ENCODE peak calls at places on chromosomes 2 and 18, in six cellular contexts. H, T, B, N, I and Q are unnamed samples. For H3K4me1, the result is how much of the 10 kb centered on the place peaks cover.

GRCh38 chr2:37500031-37500430 is 155.6 kb downstream of the QPCT start:
- DNase-seq in I (peak), T (no peak), N (peak), B (no peak), H (no peak), Q (no peak)

GRCh38 chr2:223805008-223805407 is 32.4 kb downstream of the AP1S3 start:
- DNase-seq in N (no peak), H (no peak), I (no peak), T (no peak), B (no peak), Q (no peak)

GRCh38 chr2:235740821-235741220 is 247.0 kb downstream of the AGAP1 start:
- DNase-seq in H (peak), N (no peak), I (no peak), T (peak), B (peak), Q (peak)

GRCh38 chr2:101696272-101697123 is 1.0 kb upstream of the MAP4K4 start:
- DNase-seq in H (peak), B (peak), N (no peak), I (peak), T (no peak), Q (no peak)

GRCh38 chr2:116915673-116916072 is 898.8 kb upstream of the DDX18 start:
- DNase-seq in T (no peak), N (no peak), B (no peak), H (no peak), I (no peak), Q (no peak)

GRCh38 chr2:168211664-168212163 is 35.7 kb downstream of the STK39 start:
- DNase-seq in T (no peak), I (no peak), H (no peak), B (no peak), N (no peak), Q (no peak)

GRCh38 chr2:24885221-24886113 is 34.6 kb downstream of the ADCY3 start:
- DNase-seq in I (peak), H (no peak), B (no peak), T (no peak), N (peak), Q (no peak)

GRCh38 chr2:26471766-26472706 is 5.9 kb downstream of the OTOF start:
- DNase-seq in I (no peak), B (no peak), H (no peak), N (no peak), T (no peak), Q (no peak)

GRCh38 chr18:8771930-8772329 is 66.6 kb downstream of the MTCL1 start:
- DNase-seq in I (peak), N (no peak), B (no peak), H (no peak), T (no peak), Q (no peak)

GRCh38 chr2:88090446-88091283 is 23.0 kb downstream of the SMYD1 start:
- DNase-seq in B (no peak), H (no peak), T (no peak), I (no peak), N (no peak), Q (no peak)

GRCh38 chr2:19048593-19049264 is 309.7 kb downstream of the OSR1 start:
- DNase-seq in N (no peak), B (peak), T (no peak), H (no peak), I (peak), Q (no peak)

GRCh38 chr2:84939426-84940087 is 31.4 kb upstream of the KCMF1 start:
- DNase-seq in H (no peak), B (no peak), N (no peak), I (no peak), T (no peak), Q (no peak)

GRCh38 chr2:53739057-53739456 is 28.5 kb upstream of the CHAC2 start:
- DNase-seq in T (no peak), I (no peak), H (peak), N (no peak), B (no peak), Q (no peak)

GRCh38 chr18:45549296-45549695 is 66.0 kb upstream of the SLC14A2 start:
- DNase-seq in I (no peak), H (no peak), N (no peak), B (no peak), T (no peak), Q (no peak)

GRCh38 chr18:50982802-50983179 is 15.0 kb downstream of the ELAC1 start:
- DNase-seq in B (no peak), I (peak), T (no peak), H (peak), N (no peak), Q (no peak)

GRCh38 chr2:135742307-135742838 is 718 bp downstream of the UBXN4 start:
- DNase-seq in H (peak), N (peak), I (peak), B (peak), T (peak), Q (peak)

GRCh38 chr2:160415991-160416390 is 77.6 kb downstream of the RBMS1 start:
- DNase-seq in B (no peak), N (peak), T (no peak), I (no peak), H (peak), Q (no peak)

GRCh38 chr2:46967990-46968647 is 52.5 kb upstream of the MCFD2 start:
- DNase-seq in B (peak), I (peak), H (no peak), T (no peak), N (peak), Q (peak)

GRCh38 chr2:217785544-217786045 is 217.2 kb downstream of the TNS1 start:
- DNase-seq in T (peak), B (peak), N (peak), I (peak), H (peak), Q (peak)

GRCh38 chr2:235500110-235500760 is 6.4 kb downstream of the AGAP1 start:
- DNase-seq in I (no peak), H (no peak), N (no peak), T (no peak), B (no peak), Q (no peak)

GRCh38 chr2:160394153-160394552 is 99.5 kb downstream of the RBMS1 start:
- DNase-seq in T (no peak), N (no peak), H (no peak), B (no peak), I (no peak), Q (no peak)

GRCh38 chr2:219447242-219448098 is 12.8 kb downstream of the SPEG start:
- DNase-seq in H (peak), T (no peak), B (no peak), N (no peak), I (no peak), Q (no peak)

GRCh38 chr18:35114305-35114704 is 73.1 kb downstream of the MAPRE2 start:
- DNase-seq in B (no peak), H (no peak), I (no peak), T (no peak), N (no peak), Q (no peak)

GRCh38 chr2:1162768-1163584 is 212.3 kb downstream of the SNTG2 start:
- DNase-seq in T (no peak), B (no peak), H (no peak), I (no peak), N (no peak), Q (no peak)

GRCh38 chr2:113391073-113391472 is 46.4 kb upstream of the ZNG1B start:
- DNase-seq in T (no peak), I (no peak), B (no peak), H (no peak), N (no peak), Q (no peak)

GRCh38 chr2:113390133-113390849 is 47.2 kb upstream of the ZNG1B start:
- DNase-seq in N (peak), I (peak), H (peak), T (peak), B (peak), Q (peak)
- H3K27ac ChIP-seq in N (no peak), I (no peak), H (no peak), T (no peak), B (no peak), Q (peak)

DNA sequence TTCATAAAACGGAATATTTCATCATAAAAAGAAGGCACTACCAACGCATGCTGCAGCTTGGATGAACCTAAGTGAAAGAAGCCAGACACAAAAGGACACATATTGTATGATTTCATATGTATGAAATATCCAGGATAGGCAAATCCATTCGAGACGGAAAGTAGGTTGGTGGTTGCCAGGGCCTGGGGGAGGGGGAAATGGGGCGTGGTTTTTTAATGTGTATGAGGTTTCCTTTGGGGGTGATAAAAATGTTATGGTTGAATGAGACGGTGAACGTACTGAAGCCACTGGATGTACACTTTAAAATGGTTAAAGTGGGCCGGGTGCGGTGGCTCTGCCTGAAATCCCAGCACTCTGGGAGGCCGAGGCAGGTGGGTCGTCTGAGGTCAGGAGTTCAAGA is 20.0 kb upstream of the SPATA3 start:
- DNase-seq in B (no peak), H (no peak), I (no peak), N (no peak), T (no peak), Q (no peak)
- H3K4me1 ChIP-seq in B (under half), H (under half), I (under half), N (under half), T (under half), Q (under half)

GRCh38 chr2:55111230-55111569 is 60.9 kb upstream of the RTN4 start:
- DNase-seq in B (no peak), I (no peak), H (no peak), T (no peak), N (peak), Q (no peak)
- H3K4me2 ChIP-seq in B (peak), I (peak), H (no peak), T (no peak), N (peak), Q (peak)

GRCh38 chr18:57805117-57805516 is 2.0 kb upstream of the ATP8B1 start:
- DNase-seq in H (no peak), N (no peak), I (no peak), T (no peak), B (no peak), Q (no peak)

GRCh38 chr18:57801379-57802165 is 1.5 kb downstream of the ATP8B1 start:
- DNase-seq in B (peak), I (no peak), H (peak), T (peak), N (peak), Q (no peak)

GRCh38 chr18:57802166-57802868 is 798 bp downstream of the ATP8B1 start:
- DNase-seq in N (no peak), T (peak), I (no peak), H (peak), B (no peak), Q (no peak)

GRCh38 chr18:57802869-57803118 is 321 bp downstream of the ATP8B1 start:
- DNase-seq in I (no peak), N (no peak), B (no peak), H (no peak), T (no peak), Q (no peak)

DNA sequence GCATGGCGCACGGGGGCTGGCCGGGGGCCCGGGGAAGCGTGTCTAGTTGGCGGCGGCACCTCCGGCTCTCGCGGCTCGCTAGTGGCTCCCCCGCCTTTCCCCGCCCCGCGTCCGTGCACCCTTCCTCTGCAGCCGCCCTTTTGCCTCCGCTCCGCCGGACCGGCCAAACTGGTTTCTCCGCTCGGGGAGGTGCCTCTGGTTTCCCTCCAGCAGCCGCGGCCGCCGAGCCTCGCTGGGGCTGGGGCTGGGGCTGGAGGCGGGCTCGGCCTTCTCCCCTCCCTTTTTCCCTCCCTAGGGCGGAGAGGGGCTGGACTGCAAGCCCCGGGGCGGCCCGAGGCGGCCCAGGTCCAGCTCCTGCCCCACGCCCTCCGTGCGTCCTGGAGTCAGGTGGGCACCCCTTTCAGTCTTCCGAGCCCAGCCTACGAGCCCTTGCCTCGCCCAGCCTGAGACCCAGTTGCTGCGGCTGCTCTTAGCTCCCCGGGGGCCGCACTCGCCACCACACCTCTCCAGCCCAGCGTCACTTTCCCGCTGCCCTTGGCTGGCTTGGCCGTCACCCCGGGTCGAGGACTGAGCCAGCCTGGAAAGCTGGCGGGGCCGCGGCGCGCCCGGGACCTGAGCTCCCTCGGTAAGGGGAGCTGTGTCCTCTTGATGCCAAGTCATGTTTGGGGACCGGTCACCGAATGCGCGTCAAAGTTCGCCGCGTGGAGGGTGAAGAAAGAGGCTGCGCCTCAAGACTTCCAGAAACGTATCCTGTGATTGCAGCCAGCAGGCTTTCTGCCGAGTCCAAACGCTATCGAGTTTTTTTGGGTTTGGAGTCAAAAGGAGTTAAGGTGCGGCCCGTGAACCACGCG is at the start of gene ATP8B1:
- DNase-seq in H (peak), N (peak), B (peak), I (peak), T (peak), Q (peak)
- H3K27ac ChIP-seq in H (no peak), N (no peak), B (peak), I (peak), T (no peak), Q (peak)

GRCh38 chr18:28115149-28115550 is 61.8 kb downstream of the CDH2 start:
- DNase-seq in T (no peak), H (no peak), I (peak), N (peak), B (peak), Q (peak)
- H3K4me1 ChIP-seq in T (under half), H (under half), I (under half), N (under half), B (under half), Q (under half)